ENCODE peak calls at places on chromosomes 6 and 20, in four cellular contexts. One of them, this sample, is unnamed.

GRCh38 chr6:98836025-98836961 is 1.9 kb downstream of the POU3F2 start:
- DNase-seq in Panc1: no peak
- DNase-seq in esophagus muscularis mucosa: no peak
- DNase-seq in RWPE2: no peak
- DNase-seq in this sample: no peak

GRCh38 chr20:35226126-35226774 is at the start of gene MMP24:
- DNase-seq in Panc1: no peak
- DNase-seq in esophagus muscularis mucosa: no peak
- DNase-seq in RWPE2: no peak
- DNase-seq in this sample: no peak

GRCh38 chr20:51497542-51498467 is 44.7 kb downstream of the NFATC2 start:
- DNase-seq in Panc1: no peak
- DNase-seq in esophagus muscularis mucosa: no peak
- DNase-seq in RWPE2: peak; percentile 67
- DNase-seq in this sample: no peak

GRCh38 chr20:1892122-1892385 is 3.2 kb upstream of the SIRPA start:
- DNase-seq in Panc1: no peak
- DNase-seq in esophagus muscularis mucosa: no peak
- DNase-seq in RWPE2: no peak
- DNase-seq in this sample: no peak

GRCh38 chr6:11236351-11236750 is 3.9 kb upstream of the NEDD9 start:
- DNase-seq in Panc1: no peak
- DNase-seq in esophagus muscularis mucosa: no peak
- DNase-seq in RWPE2: no peak
- DNase-seq in this sample: no peak

GRCh38 chr6:19478992-19479391 is 358.2 kb upstream of the ID4 start:
- DNase-seq in Panc1: no peak
- DNase-seq in esophagus muscularis mucosa: no peak
- DNase-seq in RWPE2: no peak
- DNase-seq in this sample: no peak

GRCh38 chr6:33792990-33793389 is 4.1 kb upstream of the LEMD2 start:
- DNase-seq in Panc1: no peak
- DNase-seq in esophagus muscularis mucosa: no peak
- DNase-seq in RWPE2: no peak
- DNase-seq in this sample: no peak

GRCh38 chr6:44010411-44011349 is 116.6 kb downstream of the MRPL14 start:
- DNase-seq in Panc1: peak; percentile 80
- DNase-seq in esophagus muscularis mucosa: no peak
- DNase-seq in RWPE2: peak; percentile 82
- DNase-seq in this sample: no peak

GRCh38 chr6:132830236-132830799 is 15.9 kb downstream of the RPS12 start:
- DNase-seq in Panc1: no peak
- DNase-seq in esophagus muscularis mucosa: no peak
- DNase-seq in RWPE2: no peak
- DNase-seq in this sample: no peak

GRCh38 chr6:46410330-46410953 is 80.8 kb downstream of the RCAN2 start:
- DNase-seq in Panc1: peak; percentile 12
- DNase-seq in esophagus muscularis mucosa: no peak
- DNase-seq in RWPE2: no peak
- DNase-seq in this sample: no peak

GRCh38 chr6:43171284-43172126 is 436 bp downstream of the SRF start:
- DNase-seq in Panc1: no peak
- DNase-seq in esophagus muscularis mucosa: no peak
- DNase-seq in RWPE2: no peak
- DNase-seq in this sample: no peak

GRCh38 chr6:148082721-148083120 is 259.9 kb upstream of the SASH1 start:
- DNase-seq in Panc1: no peak
- DNase-seq in esophagus muscularis mucosa: no peak
- DNase-seq in RWPE2: no peak
- DNase-seq in this sample: no peak

GRCh38 chr20:41135888-41136243 is 1.5 kb upstream of the PLCG1 start:
- DNase-seq in Panc1: no peak
- DNase-seq in esophagus muscularis mucosa: no peak
- DNase-seq in RWPE2: no peak
- DNase-seq in this sample: no peak

GRCh38 chr20:53899351-53900167 is 170.8 kb downstream of the BCAS1 start:
- DNase-seq in Panc1: peak; percentile 87
- DNase-seq in esophagus muscularis mucosa: no peak
- DNase-seq in RWPE2: peak; percentile 92
- DNase-seq in this sample: peak; percentile 78

GRCh38 chr20:61949363-61949713 is 116.3 kb downstream of the TAF4 start:
- DNase-seq in Panc1: no peak
- DNase-seq in esophagus muscularis mucosa: no peak
- DNase-seq in RWPE2: peak; percentile 77
- DNase-seq in this sample: no peak

GRCh38 chr20:13105864-13106457 is 97.2 kb downstream of the SPTLC3 start:
- DNase-seq in Panc1: no peak
- DNase-seq in esophagus muscularis mucosa: peak; percentile 19
- DNase-seq in RWPE2: no peak
- DNase-seq in this sample: no peak

GRCh38 chr6:149166747-149167146 is 150.8 kb upstream of the TAB2 start:
- DNase-seq in Panc1: no peak
- DNase-seq in esophagus muscularis mucosa: no peak
- DNase-seq in RWPE2: no peak
- DNase-seq in this sample: no peak

GRCh38 chr6:32752580-32752979 is 10.8 kb downstream of the HLA-DQB2 start:
- DNase-seq in Panc1: no peak
- DNase-seq in esophagus muscularis mucosa: no peak
- DNase-seq in RWPE2: no peak
- DNase-seq in this sample: no peak

GRCh38 chr20:46317685-46318177 is 9.4 kb upstream of the CDH22 start:
- DNase-seq in Panc1: no peak
- DNase-seq in esophagus muscularis mucosa: no peak
- DNase-seq in RWPE2: no peak
- DNase-seq in this sample: no peak
- H3K4me1 ChIP-seq in Panc1: no peaks in the 10 kb centered on the region
- H3K4me1 ChIP-seq in esophagus muscularis mucosa: no peaks in the 10 kb centered on the region
- H3K4me1 ChIP-seq in RWPE2: no peaks in the 10 kb centered on the region
- H3K4me1 ChIP-seq in this sample: no peaks in the 10 kb centered on the region

GRCh38 chr20:46699651-46700359 is 9.6 kb upstream of the SLC2A10 start:
- DNase-seq in Panc1: no peak
- DNase-seq in esophagus muscularis mucosa: no peak
- DNase-seq in RWPE2: no peak
- DNase-seq in this sample: no peak
- H3K4me1 ChIP-seq in Panc1: no peaks in the 10 kb centered on the region
- H3K4me1 ChIP-seq in esophagus muscularis mucosa: no peaks in the 10 kb centered on the region
- H3K4me1 ChIP-seq in RWPE2: peaks cover 6% of the 10 kb centered on the region
- H3K4me1 ChIP-seq in this sample: no peaks in the 10 kb centered on the region

DNA sequence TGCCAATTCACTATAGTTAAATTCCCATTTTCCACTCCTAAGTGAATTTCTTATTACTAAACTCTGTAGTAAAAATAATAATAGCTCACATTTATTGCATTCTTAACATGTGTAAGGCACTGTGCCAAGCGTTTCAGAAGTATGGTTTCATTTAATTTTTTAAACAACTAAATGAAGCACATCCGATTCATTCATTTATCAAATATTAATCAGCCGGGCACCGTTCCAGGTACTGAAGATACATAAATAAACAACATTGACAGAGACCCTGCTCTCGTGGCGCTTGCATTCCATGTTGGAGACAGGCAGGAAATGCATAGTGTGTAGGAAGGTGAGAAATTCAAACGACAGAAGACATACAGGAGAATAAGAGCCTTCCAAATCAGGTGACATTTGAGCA is 423.2 kb upstream of the JARID2 start:
- DNase-seq in Panc1: no peak
- DNase-seq in esophagus muscularis mucosa: no peak
- DNase-seq in RWPE2: no peak
- DNase-seq in this sample: no peak
- H3K4me1 ChIP-seq in Panc1: no peaks in the 10 kb centered on the region
- H3K4me1 ChIP-seq in esophagus muscularis mucosa: peaks cover 4% of the 10 kb centered on the region
- H3K4me1 ChIP-seq in RWPE2: no peaks in the 10 kb centered on the region
- H3K4me1 ChIP-seq in this sample: peaks cover 9% of the 10 kb centered on the region

GRCh38 chr6:3808759-3809514 is 40.2 kb upstream of the FAM50B start:
- DNase-seq in Panc1: peak; percentile 86
- DNase-seq in esophagus muscularis mucosa: no peak
- DNase-seq in RWPE2: peak; percentile 89
- DNase-seq in this sample: no peak
- H3K4me1 ChIP-seq in Panc1: peaks cover 29% of the 10 kb centered on the region
- H3K4me1 ChIP-seq in esophagus muscularis mucosa: peaks cover 37% of the 10 kb centered on the region
- H3K4me1 ChIP-seq in RWPE2: peaks cover 53% of the 10 kb centered on the region
- H3K4me1 ChIP-seq in this sample: peaks cover 26% of the 10 kb centered on the region

DNA sequence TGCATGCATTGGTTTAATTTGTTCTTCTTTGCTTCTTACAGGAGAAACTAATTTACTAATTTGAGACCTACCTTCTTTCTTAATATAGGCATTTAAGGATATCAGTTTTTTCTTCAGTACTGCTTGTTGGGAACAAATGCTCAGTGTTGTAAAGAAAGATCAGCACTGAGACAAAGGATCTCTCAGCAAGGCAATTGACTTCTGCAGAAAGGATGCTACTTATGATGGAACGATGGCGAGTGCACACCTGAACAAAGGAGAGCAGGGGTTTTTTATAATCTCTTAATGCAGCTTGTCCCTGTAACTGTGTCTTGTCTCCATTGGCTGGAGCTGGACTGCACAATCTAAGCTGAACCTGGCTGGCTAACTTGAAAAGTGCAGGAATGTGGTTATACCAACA is 64.2 kb downstream of the RPP21 start:
- DNase-seq in Panc1: no peak
- DNase-seq in esophagus muscularis mucosa: no peak
- DNase-seq in RWPE2: no peak
- DNase-seq in this sample: no peak
- H3K4me1 ChIP-seq in Panc1: no peaks in the 10 kb centered on the region
- H3K4me1 ChIP-seq in esophagus muscularis mucosa: no peaks in the 10 kb centered on the region
- H3K4me1 ChIP-seq in RWPE2: no peaks in the 10 kb centered on the region
- H3K4me1 ChIP-seq in this sample: no peaks in the 10 kb centered on the region

GRCh38 chr6:89925826-89926225 is 31.6 kb downstream of the GJA10 start:
- DNase-seq in Panc1: no peak
- DNase-seq in esophagus muscularis mucosa: peak; percentile 42
- DNase-seq in RWPE2: no peak
- DNase-seq in this sample: peak; percentile 72
- H3K4me1 ChIP-seq in Panc1: no peaks in the 10 kb centered on the region
- H3K4me1 ChIP-seq in esophagus muscularis mucosa: no peaks in the 10 kb centered on the region
- H3K4me1 ChIP-seq in RWPE2: peaks cover 24% of the 10 kb centered on the region
- H3K4me1 ChIP-seq in this sample: peaks cover 26% of the 10 kb centered on the region

GRCh38 chr6:31734247-31734702 is 2.1 kb downstream of the CLIC1 start:
- DNase-seq in Panc1: no peak
- DNase-seq in esophagus muscularis mucosa: no peak
- DNase-seq in RWPE2: no peak
- DNase-seq in this sample: no peak

GRCh38 chr6:31736768-31737314 is 511 bp upstream of the CLIC1 start:
- DNase-seq in Panc1: no peak
- DNase-seq in esophagus muscularis mucosa: no peak
- DNase-seq in RWPE2: no peak
- DNase-seq in this sample: no peak

GRCh38 chr6:31736026-31736767 is at the start of gene CLIC1:
- DNase-seq in Panc1: no peak
- DNase-seq in esophagus muscularis mucosa: peak; percentile 97
- DNase-seq in RWPE2: peak; percentile 90
- DNase-seq in this sample: peak; percentile 59

GRCh38 chr6:31733734-31734133 is 2.6 kb downstream of the CLIC1 start:
- DNase-seq in Panc1: no peak
- DNase-seq in esophagus muscularis mucosa: no peak
- DNase-seq in RWPE2: no peak
- DNase-seq in this sample: no peak

DNA sequence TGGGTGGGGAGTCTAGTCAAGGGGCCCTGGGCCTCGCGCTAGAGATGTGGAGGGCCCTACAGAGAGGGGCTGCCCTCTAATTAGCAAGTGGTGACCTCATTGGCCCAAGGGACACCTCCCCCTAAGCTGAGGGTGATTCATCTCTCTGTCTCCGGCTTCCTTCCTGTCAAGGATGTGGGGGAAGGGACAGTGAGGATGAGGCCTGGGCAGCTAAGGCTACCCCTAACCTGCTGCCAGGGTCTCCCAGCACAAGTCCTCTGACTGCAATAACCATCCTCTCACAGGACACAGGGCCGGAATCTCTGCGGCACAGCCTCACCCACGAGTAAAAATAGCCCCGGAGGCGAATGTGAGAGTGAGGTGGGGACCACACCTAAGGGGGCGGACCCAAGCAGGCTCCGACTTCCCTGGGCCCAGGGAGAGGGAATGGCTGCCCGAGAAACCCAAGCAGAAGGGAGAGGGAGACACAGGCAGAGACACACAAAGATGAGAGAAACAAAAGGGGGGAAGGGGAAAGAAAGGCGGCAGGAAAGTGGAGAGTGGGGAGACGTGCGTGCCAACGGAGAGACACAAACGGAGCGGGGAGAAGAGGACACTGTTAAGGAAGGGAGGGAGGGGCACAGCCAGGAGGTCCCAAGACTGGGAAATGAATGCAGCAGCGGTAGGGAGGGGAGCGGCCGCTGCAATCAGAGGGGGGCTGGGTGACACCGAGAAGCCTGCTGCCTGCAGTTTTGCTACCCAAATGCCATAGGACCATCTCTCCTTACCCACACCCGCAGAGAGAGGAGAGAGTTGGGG is 1.4 kb downstream of the CLIC1 start:
- DNase-seq in Panc1: no peak
- DNase-seq in esophagus muscularis mucosa: no peak
- DNase-seq in RWPE2: no peak
- DNase-seq in this sample: no peak
- H3K4me1 ChIP-seq in Panc1: peaks cover 63% of the 10 kb centered on the region
- H3K4me1 ChIP-seq in esophagus muscularis mucosa: peaks cover 47% of the 10 kb centered on the region
- H3K4me1 ChIP-seq in RWPE2: peaks cover 41% of the 10 kb centered on the region
- H3K4me1 ChIP-seq in this sample: peaks cover 43% of the 10 kb centered on the region